ENCODE peak calls at places on chromosomes 13 and 19, in four cellular contexts. One of them, this sample, is unnamed.

GRCh38 chr19:1223018-1223855 is 14.6 kb downstream of the CBARP start:
- DNase-seq in KG1: no peak
- DNase-seq in endothelial cell: no peak
- DNase-seq in activated CD4-positive, CD25-positive, alpha-beta regulatory T cell: no peak
- DNase-seq in this sample: peak

GRCh38 chr13:24664726-24665409 is 15.3 kb upstream of the ATP12A start:
- DNase-seq in KG1: no peak
- DNase-seq in endothelial cell: no peak
- DNase-seq in activated CD4-positive, CD25-positive, alpha-beta regulatory T cell: no peak
- DNase-seq in this sample: no peak

GRCh38 chr19:4913996-4914735 is 4.9 kb downstream of the UHRF1 start:
- DNase-seq in KG1: no peak
- DNase-seq in endothelial cell: no peak
- DNase-seq in activated CD4-positive, CD25-positive, alpha-beta regulatory T cell: no peak
- DNase-seq in this sample: no peak

GRCh38 chr19:17138937-17139598 is 63.5 kb downstream of the MYO9B start:
- DNase-seq in KG1: no peak
- DNase-seq in endothelial cell: no peak
- DNase-seq in activated CD4-positive, CD25-positive, alpha-beta regulatory T cell: no peak
- DNase-seq in this sample: no peak

GRCh38 chr13:52001120-52001731 is 10.0 kb downstream of the ATP7B start:
- DNase-seq in KG1: peak
- DNase-seq in endothelial cell: no peak
- DNase-seq in activated CD4-positive, CD25-positive, alpha-beta regulatory T cell: no peak
- DNase-seq in this sample: no peak

GRCh38 chr13:73542446-73542845 is 483.6 kb downstream of the KLF5 start:
- DNase-seq in KG1: no peak
- DNase-seq in endothelial cell: no peak
- DNase-seq in activated CD4-positive, CD25-positive, alpha-beta regulatory T cell: no peak
- DNase-seq in this sample: no peak

GRCh38 chr19:17306285-17306714 is 628 bp downstream of the MRPL34 start:
- DNase-seq in KG1: peak
- DNase-seq in endothelial cell: no peak
- DNase-seq in activated CD4-positive, CD25-positive, alpha-beta regulatory T cell: no peak
- DNase-seq in this sample: no peak

GRCh38 chr13:28859069-28859468 is 38.9 kb downstream of the MTUS2 start:
- DNase-seq in KG1: no peak
- DNase-seq in endothelial cell: no peak
- DNase-seq in activated CD4-positive, CD25-positive, alpha-beta regulatory T cell: no peak
- DNase-seq in this sample: no peak

GRCh38 chr19:2166741-2167738 is 3.3 kb downstream of the DOT1L start:
- DNase-seq in KG1: no peak
- DNase-seq in endothelial cell: no peak
- DNase-seq in activated CD4-positive, CD25-positive, alpha-beta regulatory T cell: no peak
- DNase-seq in this sample: no peak

GRCh38 chr13:75635101-75635620 is 969 bp upstream of the LMO7 start:
- DNase-seq in KG1: no peak
- DNase-seq in endothelial cell: peak
- DNase-seq in activated CD4-positive, CD25-positive, alpha-beta regulatory T cell: no peak
- DNase-seq in this sample: no peak

GRCh38 chr19:29753934-29754305 is 38.9 kb upstream of the C19orf12 start:
- DNase-seq in KG1: no peak
- DNase-seq in endothelial cell: no peak
- DNase-seq in activated CD4-positive, CD25-positive, alpha-beta regulatory T cell: no peak
- DNase-seq in this sample: no peak

GRCh38 chr13:111956261-111957151 is 110.4 kb upstream of the SOX1 start:
- DNase-seq in KG1: no peak
- DNase-seq in endothelial cell: no peak
- DNase-seq in activated CD4-positive, CD25-positive, alpha-beta regulatory T cell: no peak
- DNase-seq in this sample: no peak

This sample was measured in WTC11.